ENCODE peak calls at places on chromosomes 5 and 9, in five cellular contexts. H is H9, N is H1, B is mesenchymal stem cell, E is trophoblast cell. T is an unnamed sample.

GRCh38 chr5:9483779-9484178 is 62.1 kb downstream of the SEMA5A start:
- DNase-seq in E (no peak), H (no peak), B (peak), N (no peak), T (no peak)

GRCh38 chr9:71364196-71364955 is 243.0 kb upstream of the TRPM3 start:
- DNase-seq in N (no peak), H (no peak), E (peak), B (no peak), T (no peak)

GRCh38 chr9:95189230-95190098 is 128.0 kb downstream of the FANCC start:
- DNase-seq in H (no peak), E (no peak), N (no peak), B (peak), T (no peak)

GRCh38 chr5:73605223-73606087 is 20.5 kb upstream of the ARHGEF28 start:
- DNase-seq in N (no peak), E (no peak), B (peak), H (no peak), T (no peak)

GRCh38 chr5:139900546-139901250 is 105.1 kb downstream of the PSD2 start:
- DNase-seq in E (no peak), B (no peak), H (no peak), N (no peak), T (no peak)

GRCh38 chr5:154800582-154800981 is 45.4 kb downstream of the LARP1 start:
- DNase-seq in E (no peak), H (no peak), N (no peak), B (no peak), T (no peak)

GRCh38 chr9:137087409-137087925 is 682 bp downstream of the MAN1B1 start:
- DNase-seq in N (no peak), H (no peak), E (no peak), B (peak), T (no peak)

GRCh38 chr5:82165740-82166530 is 112.2 kb downstream of the RPS23 start:
- DNase-seq in H (peak), B (peak), N (peak), E (peak), T (peak)

GRCh38 chr9:96061293-96061987 is 185.9 kb downstream of the ERCC6L2 start:
- DNase-seq in N (no peak), B (peak), E (no peak), H (peak), T (no peak)

GRCh38 chr9:134765785-134766184 is 114.8 kb upstream of the FCN2 start:
- DNase-seq in H (no peak), B (no peak), N (no peak), E (no peak), T (no peak)

GRCh38 chr5:66877843-66878242 is 281.6 kb downstream of the MAST4 start:
- DNase-seq in B (peak), H (no peak), N (no peak), E (no peak), T (no peak)

GRCh38 chr5:170590537-170590936 is 86.7 kb downstream of the KCNIP1 start:
- DNase-seq in E (no peak), B (no peak), N (no peak), H (no peak), T (no peak)

DNA sequence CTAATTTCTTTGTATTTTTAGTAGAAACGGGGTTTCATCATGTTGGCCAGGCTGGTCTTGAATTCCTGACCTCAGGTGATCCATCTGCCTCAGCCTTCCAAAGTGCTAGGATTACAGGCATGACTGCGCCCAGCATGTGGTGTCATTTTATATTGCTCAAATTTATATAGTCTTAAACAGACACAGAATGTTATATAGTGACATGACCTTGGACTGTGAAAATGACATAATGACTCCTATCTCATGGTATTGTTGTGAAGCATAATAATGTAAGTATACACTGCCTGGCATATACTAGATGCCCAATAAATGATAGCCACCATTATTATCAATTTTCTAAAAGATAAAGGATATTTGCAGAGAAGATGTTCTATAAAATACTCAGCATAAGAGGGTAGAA is 177.2 kb upstream of the TBCA start:
- DNase-seq in N (no peak), B (no peak), E (no peak), H (no peak), T (no peak)
- H2BK12ac ChIP-seq in N (no peak), B (no peak), E (no peak), H (no peak), T (no peak)

GRCh38 chr9:111940697-111941096 is 44.1 kb downstream of the UGCG start:
- DNase-seq in H (no peak), N (no peak), E (no peak), B (peak), T (no peak)
- H2BK12ac ChIP-seq in H (no peak), N (no peak), E (no peak), B (no peak), T (no peak)

DNA sequence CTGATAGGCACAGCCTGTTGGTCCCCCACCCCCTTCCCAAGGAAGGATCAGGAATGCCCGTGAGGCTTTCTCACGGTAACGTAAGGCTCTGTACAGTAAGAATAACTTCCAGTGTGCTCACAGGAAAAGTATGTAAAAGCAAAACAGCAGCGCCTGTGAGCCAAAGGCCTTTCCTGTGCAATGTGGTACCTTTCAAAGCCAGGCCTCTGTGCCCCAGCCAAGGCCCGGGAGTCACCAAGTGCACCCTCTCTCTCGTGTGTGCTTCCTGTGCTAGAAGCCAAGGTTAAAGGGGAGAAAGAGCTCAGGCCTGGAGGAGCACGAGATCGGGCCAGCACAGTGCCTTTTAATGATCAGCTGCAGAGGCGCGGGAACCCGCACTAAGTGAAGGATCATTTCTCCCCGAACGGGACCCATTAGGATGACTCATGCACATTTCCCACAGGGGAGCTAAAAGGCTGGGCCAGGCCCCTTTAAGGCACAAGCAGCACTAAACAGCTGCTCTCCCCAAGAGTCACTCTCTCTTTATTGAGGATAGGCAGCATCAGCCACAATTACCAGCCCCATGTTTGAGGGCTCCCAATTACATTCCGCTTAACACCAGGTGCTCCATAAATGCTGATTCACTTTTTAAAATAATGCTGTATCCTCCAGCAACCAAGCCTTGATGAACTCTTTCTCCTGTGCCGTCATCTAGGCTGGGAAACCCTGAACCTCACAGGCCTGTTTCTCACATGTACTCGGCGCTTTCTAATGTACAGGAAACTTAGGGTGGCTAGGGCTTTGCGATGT is 42.8 kb downstream of the SHB start:
- DNase-seq in N (no peak), E (peak), H (peak), B (peak), T (no peak)
- H2BK12ac ChIP-seq in N (peak), E (peak), H (peak), B (peak), T (no peak)

GRCh38 chr5:141478321-141478945 is 2.7 kb downstream of the PCDHGC3 start:
- DNase-seq in B (no peak), N (peak), H (peak), E (peak), T (no peak)

GRCh38 chr5:141475625-141476131 is at the start of gene PCDHGC3:
- DNase-seq in B (peak), H (peak), E (peak), N (no peak), T (no peak)

GRCh38 chr5:141477815-141478214 is 2.0 kb downstream of the PCDHGC3 start:
- DNase-seq in H (no peak), N (no peak), E (no peak), B (no peak), T (no peak)

GRCh38 chr5:141476132-141476909 is 555 bp downstream of the PCDHGC3 start:
- DNase-seq in E (peak), H (peak), B (peak), N (no peak), T (no peak)

DNA sequence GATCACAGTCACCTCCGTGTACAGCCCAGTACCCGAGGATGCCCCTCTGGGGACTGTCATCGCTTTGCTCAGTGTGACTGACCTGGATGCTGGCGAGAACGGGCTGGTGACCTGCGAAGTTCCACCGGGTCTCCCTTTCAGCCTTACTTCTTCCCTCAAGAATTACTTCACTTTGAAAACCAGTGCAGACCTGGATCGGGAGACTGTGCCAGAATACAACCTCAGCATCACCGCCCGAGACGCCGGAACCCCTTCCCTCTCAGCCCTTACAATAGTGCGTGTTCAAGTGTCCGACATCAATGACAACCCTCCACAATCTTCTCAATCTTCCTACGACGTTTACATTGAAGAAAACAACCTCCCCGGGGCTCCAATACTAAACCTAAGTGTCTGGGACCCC is 1.4 kb downstream of the PCDHGC3 start:
- DNase-seq in E (no peak), H (no peak), B (no peak), N (no peak), T (no peak)
- H2BK12ac ChIP-seq in E (no peak), H (no peak), B (no peak), N (no peak), T (no peak)

T was measured in neuronal stem cell.